ENCODE peak calls at places on chromosomes 3 and 15, in four cellular contexts. X is heart right ventricle; C is activated CD4-positive, alpha-beta T cell treated with anti-CD3 and anti-CD28 coated beads for 1 hour; M is stimulated activated CD8-positive, alpha-beta memory T cell treated with anti-CD3 and anti-CD28 coated beads, Interleukin-15, amount 100 ng/mL, for 24 hours. W is an unnamed sample.

GRCh38 chr15:72585659-72586058 is 68.8 kb upstream of the GOLGA6B start:
- DNase-seq in X (no peak), C (no peak), M (no peak), W (no peak)

GRCh38 chr3:150222646-150223045 is 185.5 kb upstream of the TSC22D2 start:
- DNase-seq in X (no peak), C (no peak), M (no peak), W (no peak)

GRCh38 chr15:93811305-93811704 is 420.1 kb upstream of the MCTP2 start:
- DNase-seq in X (no peak), C (no peak), M (no peak), W (no peak)

GRCh38 chr15:58361291-58361759 is 70.5 kb upstream of the LIPC start:
- DNase-seq in X (no peak), C (no peak), M (no peak), W (no peak)

GRCh38 chr3:66336358-66336766 is 115.6 kb downstream of the SLC25A26 start:
- DNase-seq in X (no peak), C (no peak), M (no peak), W (no peak)

GRCh38 chr15:85865070-85865684 is 70.5 kb upstream of the KLHL25 start:
- DNase-seq in X (peak), C (no peak), M (no peak), W (no peak)

GRCh38 chr3:41223691-41224090 is 24.4 kb downstream of the CTNNB1 start:
- DNase-seq in X (no peak), C (no peak), M (no peak), W (no peak)

GRCh38 chr15:42405876-42406482 is 46.7 kb downstream of the CAPN3 start:
- DNase-seq in X (no peak), C (no peak), M (no peak), W (no peak)

GRCh38 chr3:12729313-12729676 is 29.8 kb downstream of the TMEM40 start:
- DNase-seq in X (peak), C (no peak), M (no peak), W (peak)

GRCh38 chr3:53223541-53223966 is 32.3 kb downstream of the TKT start:
- DNase-seq in X (no peak), C (no peak), M (no peak), W (no peak)

GRCh38 chr3:162718697-162719096 is 1222.1 kb downstream of the OTOL1 start:
- DNase-seq in X (peak), C (no peak), M (no peak), W (no peak)

GRCh38 chr3:47315069-47315647 is 32.4 kb downstream of the KLHL18 start:
- DNase-seq in X (peak), C (no peak), M (no peak), W (peak)

GRCh38 chr3:116871905-116872304 is 162.3 kb downstream of the TUSC7 start:
- DNase-seq in X (no peak), C (no peak), M (no peak), W (no peak)

GRCh38 chr3:134798681-134799311 is 3.7 kb downstream of the EPHB1 start:
- DNase-seq in X (no peak), C (no peak), M (no peak), W (no peak)

GRCh38 chr3:190122198-190122771 is 1.6 kb upstream of the P3H2 start:
- DNase-seq in X (no peak), C (no peak), M (no peak), W (no peak)

GRCh38 chr3:196219194-196219969 is 3.0 kb downstream of the SLC51A start:
- DNase-seq in X (peak), C (peak), M (no peak), W (peak)

GRCh38 chr3:17044844-17045243 is 160.1 kb downstream of the PLCL2 start:
- DNase-seq in X (no peak), C (no peak), M (no peak), W (no peak)

GRCh38 chr15:49927462-49927861 is 191.6 kb downstream of the ATP8B4 start:
- DNase-seq in X (no peak), C (no peak), M (no peak), W (no peak)

GRCh38 chr3:49174586-49174985 is 3.2 kb downstream of the KLHDC8B start:
- DNase-seq in X (no peak), C (no peak), M (no peak), W (no peak)

GRCh38 chr3:126752303-126753190 is 48.5 kb downstream of the CHCHD6 start:
- DNase-seq in X (peak), C (no peak), M (no peak), W (peak)

GRCh38 chr15:68402432-68403160 is 29.4 kb downstream of the ITGA11 start:
- DNase-seq in X (no peak), C (no peak), M (no peak), W (no peak)

GRCh38 chr3:123568034-123568433 is 16.8 kb downstream of the HACD2 start:
- DNase-seq in X (no peak), C (no peak), M (no peak), W (no peak)

GRCh38 chr15:81573098-81573746 is 199.2 kb upstream of the TMC3 start:
- DNase-seq in X (no peak), C (no peak), M (no peak), W (no peak)

GRCh38 chr15:98651581-98652220 is 3.4 kb downstream of the IGF1R start:
- DNase-seq in X (no peak), C (no peak), M (no peak), W (no peak)